ENCODE peak calls at places on chromosomes 13 and 19, in ten cellular contexts. I is neural progenitor cell, P is left ventricle myocardium inferior, G is fibroblast of pulmonary artery, Y is bronchial epithelial cell, R is dorsolateral prefrontal cortex, F is heart right ventricle, V is mammary epithelial cell, U is A549, K is lower leg skin. B is an unnamed sample.

GRCh38 chr13:43666403-43666802 is 120.4 kb downstream of the ENOX1 start:
- DNase-seq in I (no peak), P (no peak), G (no peak), Y (no peak), R (no peak), F (no peak), V (no peak), U (no peak), K (no peak), B (no peak)

GRCh38 chr13:103406967-103407366 is 340.8 kb upstream of the SLC10A2 start:
- DNase-seq in I (no peak), P (no peak), G (no peak), Y (no peak), R (no peak), F (no peak), V (no peak), U (no peak), K (no peak), B (no peak)

GRCh38 chr19:35143818-35144217 is 763 bp downstream of the FXYD7 start:
- DNase-seq in I (no peak), P (no peak), G (no peak), Y (no peak), R (no peak), F (no peak), V (no peak), U (no peak), K (no peak), B (no peak)

GRCh38 chr13:64723735-64724134 is 2506.4 kb downstream of the PCDH9 start:
- DNase-seq in I (no peak), P (no peak), G (peak), Y (peak), R (no peak), F (no peak), V (peak), U (peak), K (no peak), B (no peak)

GRCh38 chr19:1811942-1812425 is at the start of gene ATP8B3:
- DNase-seq in I (no peak), P (no peak), G (no peak), Y (no peak), R (no peak), F (peak), V (no peak), U (no peak), K (no peak), B (no peak)

GRCh38 chr13:51317262-51317661 is 22.2 kb upstream of the SERPINE3 start:
- DNase-seq in I (no peak), P (no peak), G (no peak), Y (no peak), R (no peak), F (no peak), V (peak), U (peak), K (no peak), B (no peak)

GRCh38 chr19:38880882-38881609 is 3.0 kb upstream of the RINL start:
- DNase-seq in I (no peak), P (no peak), G (no peak), Y (no peak), R (no peak), F (no peak), V (no peak), U (no peak), K (no peak), B (no peak)

GRCh38 chr13:113860579-113861432 is 3.1 kb downstream of the GAS6 start:
- DNase-seq in I (peak), P (no peak), G (peak), Y (no peak), R (no peak), F (no peak), V (no peak), U (no peak), K (no peak), B (no peak)

GRCh38 chr13:107642841-107643240 is 572.5 kb downstream of the LIG4 start:
- DNase-seq in I (no peak), P (no peak), G (peak), Y (no peak), R (no peak), F (no peak), V (no peak), U (no peak), K (no peak), B (no peak)

GRCh38 chr13:20099319-20099718 is 61.5 kb downstream of the GJA3 start:
- DNase-seq in I (no peak), P (no peak), G (no peak), Y (no peak), R (no peak), F (no peak), V (no peak), U (no peak), K (no peak), B (no peak)

GRCh38 chr13:49400755-49401659 is 42.9 kb downstream of the CAB39L start:
- DNase-seq in I (peak), P (no peak), G (peak), Y (peak), R (no peak), F (no peak), V (peak), U (no peak), K (peak), B (no peak)

GRCh38 chr13:103726808-103727207 is 660.6 kb upstream of the SLC10A2 start:
- DNase-seq in I (no peak), P (no peak), G (no peak), Y (no peak), R (no peak), F (no peak), V (no peak), U (no peak), K (no peak), B (no peak)

GRCh38 chr13:20441879-20442278 is 83.8 kb downstream of the CRYL1 start:
- DNase-seq in I (peak), P (no peak), G (peak), Y (peak), R (no peak), F (no peak), V (peak), U (no peak), K (no peak), B (no peak)

GRCh38 chr13:83941669-83942335 is 59.5 kb upstream of the SLITRK1 start:
- DNase-seq in I (peak), P (no peak), G (no peak), Y (peak), R (no peak), F (no peak), V (peak), U (peak), K (no peak), B (no peak)

GRCh38 chr13:27374126-27374613 is 50.2 kb upstream of the GTF3A start:
- DNase-seq in I (no peak), P (no peak), G (no peak), Y (no peak), R (no peak), F (no peak), V (no peak), U (no peak), K (no peak), B (no peak)

GRCh38 chr19:54317108-54317964 is 4.4 kb upstream of the LILRA5 start:
- DNase-seq in I (no peak), P (no peak), G (no peak), Y (no peak), R (no peak), F (no peak), V (no peak), U (no peak), K (no peak), B (no peak)

GRCh38 chr19:46204008-46204407 is 25.5 kb upstream of the IGFL1 start:
- DNase-seq in I (no peak), P (no peak), G (no peak), Y (no peak), R (no peak), F (no peak), V (no peak), U (no peak), K (no peak), B (no peak)

GRCh38 chr13:68608147-68608546 is 1378.0 kb upstream of the PCDH9 start:
- DNase-seq in I (no peak), P (no peak), G (no peak), Y (no peak), R (no peak), F (no peak), V (no peak), U (no peak), K (no peak), B (no peak)

GRCh38 chr19:49939721-49940481 is 10.6 kb upstream of the NUP62 start:
- DNase-seq in I (no peak), P (no peak), G (no peak), Y (no peak), R (no peak), F (no peak), V (no peak), U (peak), K (no peak), B (no peak)

GRCh38 chr19:1350861-1351260 is 32.8 kb upstream of the NDUFS7 start:
- DNase-seq in I (no peak), P (no peak), G (no peak), Y (no peak), R (no peak), F (no peak), V (no peak), U (no peak), K (no peak), B (no peak)

GRCh38 chr19:41887711-41888382 is 4.9 kb downstream of the ARHGEF1 start:
- DNase-seq in I (no peak), P (no peak), G (peak), Y (peak), R (peak), F (no peak), V (peak), U (no peak), K (no peak), B (peak)

GRCh38 chr19:46271488-46272197 is 25.2 kb upstream of the HIF3A start:
- DNase-seq in I (no peak), P (no peak), G (peak), Y (peak), R (no peak), F (no peak), V (peak), U (peak), K (no peak), B (no peak)

GRCh38 chr19:1997353-1998233 is 17.9 kb downstream of the BTBD2 start:
- DNase-seq in I (no peak), P (no peak), G (no peak), Y (peak), R (no peak), F (no peak), V (peak), U (no peak), K (no peak), B (no peak)

GRCh38 chr13:42970824-42971669 is 21.0 kb downstream of the EPSTI1 start:
- DNase-seq in I (peak), P (no peak), G (peak), Y (peak), R (no peak), F (no peak), V (peak), U (peak), K (no peak), B (no peak)

GRCh38 chr13:21542563-21542962 is 61.4 kb downstream of the MICU2 start:
- DNase-seq in I (no peak), P (no peak), G (no peak), Y (no peak), R (no peak), F (no peak), V (no peak), U (no peak), K (no peak), B (no peak)

GRCh38 chr13:37914781-37915391 is 45.3 kb upstream of the TRPC4 start:
- DNase-seq in I (peak), P (no peak), G (peak), Y (peak), R (no peak), F (no peak), V (peak), U (no peak), K (no peak), B (no peak)

GRCh38 chr19:1276620-1277007 is 1.3 kb downstream of the FAM174C start:
- DNase-seq in I (no peak), P (no peak), G (no peak), Y (no peak), R (no peak), F (no peak), V (no peak), U (no peak), K (no peak), B (no peak)

GRCh38 chr13:48410199-48410598 is 2.7 kb downstream of the LPAR6 start:
- DNase-seq in I (no peak), P (no peak), G (no peak), Y (peak), R (no peak), F (no peak), V (peak), U (no peak), K (no peak), B (no peak)

GRCh38 chr13:112905990-112906641 is 62.9 kb upstream of the MCF2L start:
- DNase-seq in I (peak), P (no peak), G (no peak), Y (peak), R (no peak), F (no peak), V (peak), U (no peak), K (no peak), B (no peak)

GRCh38 chr19:33071887-33072286 is 7.2 kb upstream of the RHPN2 start:
- DNase-seq in I (no peak), P (no peak), G (no peak), Y (peak), R (no peak), F (no peak), V (peak), U (peak), K (no peak), B (no peak)

GRCh38 chr13:28792992-28793391 is 27.1 kb upstream of the MTUS2 start:
- DNase-seq in I (no peak), P (no peak), G (peak), Y (no peak), R (no peak), F (no peak), V (peak), U (no peak), K (no peak), B (no peak)

GRCh38 chr19:2170987-2171348 is 7.2 kb downstream of the DOT1L start:
- DNase-seq in I (no peak), P (no peak), G (no peak), Y (no peak), R (no peak), F (no peak), V (no peak), U (no peak), K (no peak), B (no peak)

GRCh38 chr19:2478324-2478755 is 2.4 kb downstream of the GADD45B start:
- DNase-seq in I (peak), P (peak), G (peak), Y (peak), R (no peak), F (peak), V (peak), U (peak), K (peak), B (peak)

GRCh38 chr13:37375071-37375470 is 223.5 kb downstream of the POSTN start:
- DNase-seq in I (no peak), P (no peak), G (no peak), Y (peak), R (no peak), F (no peak), V (peak), U (no peak), K (no peak), B (no peak)

GRCh38 chr13:19927117-19927734 is 31.3 kb upstream of the ZMYM2 start:
- DNase-seq in I (peak), P (no peak), G (peak), Y (peak), R (no peak), F (no peak), V (peak), U (peak), K (no peak), B (no peak)

GRCh38 chr13:96141032-96141431 is 51.1 kb downstream of the HS6ST3 start:
- DNase-seq in I (peak), P (no peak), G (peak), Y (peak), R (no peak), F (no peak), V (peak), U (peak), K (no peak), B (no peak)
- TF ChIP-seq CTCF in I (peak), P (peak), G (peak), Y (peak), R (peak), F (peak), V (peak), U (peak), K (no peak), B (no peak)

GRCh38 chr19:6862673-6863078 is 24.7 kb upstream of the ADGRE1 start:
- DNase-seq in I (peak), P (peak), G (peak), Y (peak), R (peak), F (peak), V (peak), U (peak), K (peak), B (peak)

GRCh38 chr19:6856749-6857372 is 30.5 kb upstream of the ADGRE1 start:
- DNase-seq in I (no peak), P (no peak), G (no peak), Y (no peak), R (no peak), F (no peak), V (no peak), U (no peak), K (no peak), B (no peak)

GRCh38 chr19:6865849-6866248 is 21.5 kb upstream of the ADGRE1 start:
- DNase-seq in I (no peak), P (no peak), G (no peak), Y (no peak), R (no peak), F (no peak), V (no peak), U (no peak), K (no peak), B (no peak)

GRCh38 chr19:6866646-6867255 is 20.6 kb upstream of the ADGRE1 start:
- DNase-seq in I (no peak), P (no peak), G (no peak), Y (no peak), R (no peak), F (no peak), V (no peak), U (no peak), K (no peak), B (no peak)

GRCh38 chr19:6861683-6862286 is 25.6 kb upstream of the ADGRE1 start:
- DNase-seq in I (no peak), P (no peak), G (no peak), Y (peak), R (no peak), F (no peak), V (peak), U (no peak), K (no peak), B (no peak)
- TF ChIP-seq CTCF in I (no peak), P (no peak), G (no peak), Y (no peak), R (no peak), F (no peak), V (no peak), U (no peak), K (no peak), B (no peak)

DNA sequence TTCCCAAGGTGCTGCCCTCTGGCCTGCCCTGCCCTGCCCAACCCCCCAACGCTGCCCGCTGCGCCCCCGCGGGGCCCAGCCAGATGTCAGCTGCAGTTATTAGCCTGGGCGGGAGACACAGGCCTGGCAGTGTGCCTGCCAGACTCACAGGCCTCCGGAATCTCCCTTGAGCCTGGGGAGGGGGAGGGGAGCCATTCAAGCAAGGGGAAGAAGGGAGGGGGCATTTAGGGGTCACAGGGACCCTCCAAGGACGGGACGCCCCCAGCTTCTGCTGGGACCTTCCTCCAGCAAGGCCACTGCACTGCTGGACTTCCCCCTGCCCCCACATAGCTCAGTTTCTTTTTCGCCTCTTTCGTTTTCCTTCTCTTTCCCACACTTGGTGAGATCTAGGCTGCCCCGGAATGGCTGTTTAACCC is 2.6 kb upstream of the JUNB start:
- DNase-seq in I (peak), P (peak), G (peak), Y (peak), R (peak), F (peak), V (peak), U (peak), K (peak), B (peak)
- TF ChIP-seq CTCF in I (no peak), P (no peak), G (no peak), Y (no peak), R (no peak), F (peak), V (no peak), U (no peak), K (no peak), B (no peak)

GRCh38 chr13:24680921-24681585 is 845 bp downstream of the ATP12A start:
- DNase-seq in I (no peak), P (no peak), G (no peak), Y (no peak), R (no peak), F (no peak), V (no peak), U (no peak), K (no peak), B (no peak)

GRCh38 chr13:24681930-24682329 is 1.7 kb downstream of the ATP12A start:
- DNase-seq in I (no peak), P (no peak), G (no peak), Y (no peak), R (no peak), F (no peak), V (no peak), U (no peak), K (no peak), B (no peak)

GRCh38 chr13:24682353-24682752 is 2.1 kb downstream of the ATP12A start:
- DNase-seq in I (peak), P (no peak), G (no peak), Y (no peak), R (no peak), F (no peak), V (no peak), U (no peak), K (no peak), B (no peak)

GRCh38 chr13:24679686-24680085 is 522 bp upstream of the ATP12A start:
- DNase-seq in I (peak), P (no peak), G (no peak), Y (no peak), R (no peak), F (no peak), V (no peak), U (no peak), K (no peak), B (no peak)

GRCh38 chr13:24680258-24680920 is at the start of gene ATP12A:
- DNase-seq in I (peak), P (no peak), G (no peak), Y (no peak), R (no peak), F (no peak), V (peak), U (no peak), K (no peak), B (no peak)
- TF ChIP-seq CTCF in I (peak), P (no peak), G (no peak), Y (peak), R (no peak), F (peak), V (no peak), U (no peak), K (no peak), B (no peak)

DNA sequence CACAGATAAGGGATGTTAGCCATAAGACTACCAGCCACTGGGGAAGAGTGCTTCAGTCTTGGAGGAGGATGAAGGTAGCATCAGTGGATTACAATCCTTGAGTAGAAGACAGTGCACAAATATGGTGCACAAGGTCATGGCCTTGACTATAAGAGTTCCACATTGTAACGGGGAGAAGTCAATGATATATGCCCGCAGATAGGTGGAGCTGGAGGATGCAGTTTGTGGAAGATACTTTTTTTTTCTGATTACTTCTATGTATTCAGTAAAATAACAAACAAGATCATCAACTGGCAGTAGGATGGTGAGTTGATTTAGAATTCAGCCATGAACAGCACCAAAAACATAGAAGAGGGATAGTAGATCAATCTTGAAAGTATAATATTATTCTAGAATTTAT is 926.8 kb upstream of the MIR17HG start:
- DNase-seq in I (no peak), P (no peak), G (peak), Y (no peak), R (no peak), F (no peak), V (no peak), U (no peak), K (no peak), B (no peak)
- TF ChIP-seq CTCF in I (no peak), P (no peak), G (peak), Y (no peak), R (no peak), F (no peak), V (no peak), U (no peak), K (no peak), B (no peak)